ENCODE peak calls at places on chromosome 21, in six cellular contexts. I, J, O, Q, P and D are unnamed samples.

GRCh38 chr21:39373634-39374033 is 24.7 kb upstream of the HMGN1 start:
- DNase-seq in I (no peak), J (peak), O (no peak), Q (peak), P (peak), D (peak)

GRCh38 chr21:8998946-8999681 is 1522.3 kb upstream of the TPTE start:
- DNase-seq in I (no peak), J (no peak), O (no peak), Q (no peak), P (no peak), D (peak)

GRCh38 chr21:27795418-27795817 is 828.5 kb upstream of the ADAMTS5 start:
- DNase-seq in I (no peak), J (no peak), O (no peak), Q (no peak), P (no peak), D (no peak)

GRCh38 chr21:31108969-31109368 is 70.7 kb upstream of the KRTAP19-8 start:
- DNase-seq in I (no peak), J (no peak), O (no peak), Q (no peak), P (no peak), D (peak)

GRCh38 chr21:34635307-34635706 is 20.4 kb upstream of the RCAN1 start:
- DNase-seq in I (no peak), J (no peak), O (no peak), Q (no peak), P (no peak), D (no peak)

GRCh38 chr21:38487906-38488639 is 10.2 kb downstream of the ERG start:
- DNase-seq in I (no peak), J (no peak), O (no peak), Q (no peak), P (peak), D (peak)

GRCh38 chr21:31873696-31874599 is 1.1 kb downstream of the HUNK start:
- DNase-seq in I (peak), J (no peak), O (peak), Q (no peak), P (peak), D (peak)

GRCh38 chr21:32412162-32412997 is at the start of gene EVA1C:
- DNase-seq in I (peak), J (peak), O (no peak), Q (no peak), P (no peak), D (peak)

GRCh38 chr21:40844935-40845334 is 2.0 kb downstream of the DSCAM start:
- DNase-seq in I (no peak), J (peak), O (no peak), Q (no peak), P (peak), D (no peak)

GRCh38 chr21:44051462-44051941 is 39.4 kb downstream of the TRAPPC10 start:
- DNase-seq in I (no peak), J (no peak), O (no peak), Q (no peak), P (no peak), D (no peak)